ENCODE peak calls at places on chromosomes 4 and X, in five cellular contexts. One of them, this sample, is unnamed.

GRCh38 chr4:101953949-101954348 is 163.4 kb downstream of the BANK1 start:
- DNase-seq in A549: no peak
- DNase-seq in WTC11: peak; percentile 11
- DNase-seq in GM12878: no peak
- DNase-seq in K562: no peak
- DNase-seq in this sample: peak; percentile 16

GRCh38 chrX:38107028-38107427 is 100.7 kb downstream of the SYTL5 start:
- DNase-seq in A549: no peak
- DNase-seq in WTC11: no peak
- DNase-seq in GM12878: no peak
- DNase-seq in K562: no peak
- DNase-seq in this sample: peak; percentile 1

GRCh38 chrX:136907626-136908025 is 27.1 kb upstream of the RBMX start:
- DNase-seq in GM12878: no peak
- DNase-seq in A549: no peak
- DNase-seq in K562: no peak
- DNase-seq in WTC11: no peak
- DNase-seq in this sample: no peak

GRCh38 chr4:8112036-8112576 is 46.5 kb downstream of the ABLIM2 start:
- DNase-seq in K562: no peak
- DNase-seq in GM12878: no peak
- DNase-seq in WTC11: no peak
- DNase-seq in A549: no peak
- DNase-seq in this sample: no peak

GRCh38 chr4:61202638-61203495 is 2.7 kb downstream of the ADGRL3 start:
- DNase-seq in WTC11: peak; percentile 31
- DNase-seq in A549: no peak
- DNase-seq in K562: no peak
- DNase-seq in GM12878: no peak
- DNase-seq in this sample: no peak

GRCh38 chrX:14529288-14529989 is at the start of gene GLRA2:
- DNase-seq in A549: peak; percentile 1
- DNase-seq in WTC11: peak; percentile 52
- DNase-seq in GM12878: no peak
- DNase-seq in K562: no peak
- DNase-seq in this sample: peak; percentile 1

GRCh38 chrX:53768451-53769246 is 82.1 kb upstream of the HUWE1 start:
- DNase-seq in GM12878: no peak
- DNase-seq in WTC11: no peak
- DNase-seq in K562: no peak
- DNase-seq in A549: no peak
- DNase-seq in this sample: no peak

GRCh38 chr4:139736257-139736626 is 70.6 kb downstream of the MGST2 start:
- DNase-seq in K562: no peak
- DNase-seq in GM12878: no peak
- DNase-seq in WTC11: no peak
- DNase-seq in A549: no peak
- DNase-seq in this sample: no peak

GRCh38 chr4:78551420-78552351 is at the start of gene ANXA3:
- DNase-seq in K562: peak; percentile 64
- DNase-seq in WTC11: peak; percentile 80
- DNase-seq in GM12878: no peak
- DNase-seq in A549: peak; percentile 57
- DNase-seq in this sample: no peak

GRCh38 chr4:139126898-139127297 is 50.1 kb downstream of the ELF2 start:
- DNase-seq in WTC11: no peak
- DNase-seq in GM12878: no peak
- DNase-seq in K562: no peak
- DNase-seq in A549: no peak
- DNase-seq in this sample: no peak

GRCh38 chr4:141899541-141899940 is 263.2 kb downstream of the IL15 start:
- DNase-seq in WTC11: no peak
- DNase-seq in K562: no peak
- DNase-seq in GM12878: no peak
- DNase-seq in A549: no peak
- DNase-seq in this sample: no peak

GRCh38 chr4:32030406-32030805 is 1310.2 kb downstream of the PCDH7 start:
- DNase-seq in WTC11: no peak
- DNase-seq in GM12878: no peak
- DNase-seq in K562: no peak
- DNase-seq in A549: no peak
- DNase-seq in this sample: no peak

GRCh38 chrX:42290608-42291007 is 367.3 kb upstream of the CASK start:
- DNase-seq in GM12878: no peak
- DNase-seq in A549: no peak
- DNase-seq in K562: no peak
- DNase-seq in WTC11: no peak
- DNase-seq in this sample: peak; percentile 1

GRCh38 chrX:30741545-30741944 is 88.3 kb downstream of the GK start:
- DNase-seq in WTC11: no peak
- DNase-seq in GM12878: no peak
- DNase-seq in K562: no peak
- DNase-seq in A549: no peak
- DNase-seq in this sample: no peak

GRCh38 chr4:42672359-42673083 is 15.6 kb upstream of the ATP8A1 start:
- DNase-seq in A549: no peak
- DNase-seq in WTC11: no peak
- DNase-seq in GM12878: no peak
- DNase-seq in K562: no peak
- DNase-seq in this sample: no peak

GRCh38 chrX:20382518-20383291 is 116.0 kb upstream of the RPS6KA3 start:
- DNase-seq in WTC11: no peak
- DNase-seq in K562: no peak
- DNase-seq in A549: peak; percentile 41
- DNase-seq in GM12878: peak; percentile 12
- DNase-seq in this sample: peak; percentile 84

GRCh38 chr4:123819362-123820035 is 422.9 kb downstream of the SPRY1 start:
- DNase-seq in WTC11: no peak
- DNase-seq in K562: no peak
- DNase-seq in GM12878: no peak
- DNase-seq in A549: no peak
- DNase-seq in this sample: no peak

GRCh38 chr4:1873291-1873690 is 2.1 kb downstream of the NSD2 start:
- DNase-seq in WTC11: no peak
- DNase-seq in A549: no peak
- DNase-seq in K562: no peak
- DNase-seq in GM12878: no peak
- DNase-seq in this sample: no peak

GRCh38 chr4:88110826-88111225 is 47.6 kb downstream of the ABCG2 start:
- DNase-seq in WTC11: no peak
- DNase-seq in A549: no peak
- DNase-seq in K562: no peak
- DNase-seq in GM12878: no peak
- DNase-seq in this sample: peak; percentile 51

GRCh38 chrX:153649178-153649914 is 2.3 kb downstream of the DUSP9 start:
- DNase-seq in K562: peak; percentile 54
- DNase-seq in GM12878: no peak
- DNase-seq in A549: peak; percentile 69
- DNase-seq in WTC11: peak; percentile 73
- DNase-seq in this sample: peak; percentile 70

GRCh38 chr4:168882650-168883233 is 127.3 kb downstream of the CBR4 start:
- DNase-seq in GM12878: no peak
- DNase-seq in WTC11: no peak
- DNase-seq in K562: no peak
- DNase-seq in A549: no peak
- DNase-seq in this sample: peak; percentile 9

GRCh38 chrX:7233632-7234406 is 85.9 kb upstream of the PUDP start:
- DNase-seq in K562: no peak
- DNase-seq in WTC11: no peak
- DNase-seq in A549: no peak
- DNase-seq in GM12878: no peak
- DNase-seq in this sample: no peak

GRCh38 chrX:48531359-48531954 is 8.1 kb upstream of the TBC1D25 start:
- DNase-seq in A549: peak; percentile 28
- DNase-seq in K562: peak; percentile 22
- DNase-seq in WTC11: no peak
- DNase-seq in GM12878: no peak
- DNase-seq in this sample: no peak

GRCh38 chr4:108030332-108030731 is 40.6 kb downstream of the HADH start:
- DNase-seq in K562: peak; percentile 41
- DNase-seq in WTC11: peak; percentile 55
- DNase-seq in GM12878: no peak
- DNase-seq in A549: peak; percentile 8
- DNase-seq in this sample: peak; percentile 30

GRCh38 chr4:75497133-75497532 is 17.1 kb downstream of the RCHY1 start:
- DNase-seq in WTC11: no peak
- DNase-seq in K562: no peak
- DNase-seq in A549: no peak
- DNase-seq in GM12878: no peak
- DNase-seq in this sample: no peak

GRCh38 chr4:159178147-159178541 is 75.3 kb downstream of the RAPGEF2 start:
- DNase-seq in GM12878: no peak
- DNase-seq in A549: no peak
- DNase-seq in WTC11: no peak
- DNase-seq in K562: no peak
- DNase-seq in this sample: peak; percentile 35

GRCh38 chrX:47687249-47687648 is 28.3 kb upstream of the UXT start:
- DNase-seq in K562: no peak
- DNase-seq in A549: no peak
- DNase-seq in WTC11: no peak
- DNase-seq in GM12878: no peak
- DNase-seq in this sample: no peak

GRCh38 chr4:77001907-77002306 is 52.4 kb downstream of the SEPTIN11 start:
- DNase-seq in WTC11: no peak
- DNase-seq in K562: no peak
- DNase-seq in A549: no peak
- DNase-seq in GM12878: no peak
- DNase-seq in this sample: no peak

GRCh38 chr4:7206856-7207567 is 14.7 kb downstream of the SORCS2 start:
- DNase-seq in K562: peak; percentile 50
- DNase-seq in WTC11: peak; percentile 49
- DNase-seq in A549: peak; percentile 55
- DNase-seq in GM12878: no peak
- DNase-seq in this sample: no peak

GRCh38 chr4:76108467-76109181 is 34.1 kb downstream of the ART3 start:
- DNase-seq in A549: no peak
- DNase-seq in WTC11: no peak
- DNase-seq in K562: no peak
- DNase-seq in GM12878: no peak
- DNase-seq in this sample: peak; percentile 20

GRCh38 chrX:100410901-100411801 is 1.1 kb upstream of the PCDH19 start:
- DNase-seq in A549: no peak
- DNase-seq in WTC11: peak; percentile 16
- DNase-seq in GM12878: no peak
- DNase-seq in K562: no peak
- DNase-seq in this sample: no peak

GRCh38 chr4:7287918-7288280 is 95.6 kb downstream of the SORCS2 start:
- DNase-seq in GM12878: no peak
- DNase-seq in WTC11: no peak
- DNase-seq in A549: no peak
- DNase-seq in K562: no peak
- DNase-seq in this sample: no peak

GRCh38 chr4:174604198-174604597 is 81.9 kb upstream of the HPGD start:
- DNase-seq in A549: no peak
- DNase-seq in WTC11: no peak
- DNase-seq in K562: no peak
- DNase-seq in GM12878: no peak
- DNase-seq in this sample: no peak

GRCh38 chr4:145083891-145084640 is 13.9 kb downstream of the ANAPC10 start:
- DNase-seq in A549: no peak
- DNase-seq in K562: no peak
- DNase-seq in WTC11: no peak
- DNase-seq in GM12878: no peak
- DNase-seq in this sample: peak; percentile 10

GRCh38 chr4:16731776-16732380 is 166.6 kb downstream of the LDB2 start:
- DNase-seq in GM12878: no peak
- DNase-seq in WTC11: no peak
- DNase-seq in K562: no peak
- DNase-seq in A549: no peak
- DNase-seq in this sample: no peak

GRCh38 chr4:124337874-124338273 is 374.7 kb downstream of the ANKRD50 start:
- DNase-seq in WTC11: no peak
- DNase-seq in GM12878: no peak
- DNase-seq in A549: no peak
- DNase-seq in K562: no peak
- DNase-seq in this sample: no peak

GRCh38 chr4:156638925-156639605 is 332.5 kb downstream of the PDGFC start:
- DNase-seq in A549: no peak
- DNase-seq in K562: no peak
- DNase-seq in WTC11: no peak
- DNase-seq in GM12878: no peak
- DNase-seq in this sample: no peak
- TF ChIP-seq ESRRA in A549: no peak
- TF ChIP-seq ESRRA in K562: no peak
- TF ChIP-seq ESRRA in WTC11: no peak
- TF ChIP-seq ESRRA in GM12878: no peak
- TF ChIP-seq ESRRA in this sample: no peak

DNA sequence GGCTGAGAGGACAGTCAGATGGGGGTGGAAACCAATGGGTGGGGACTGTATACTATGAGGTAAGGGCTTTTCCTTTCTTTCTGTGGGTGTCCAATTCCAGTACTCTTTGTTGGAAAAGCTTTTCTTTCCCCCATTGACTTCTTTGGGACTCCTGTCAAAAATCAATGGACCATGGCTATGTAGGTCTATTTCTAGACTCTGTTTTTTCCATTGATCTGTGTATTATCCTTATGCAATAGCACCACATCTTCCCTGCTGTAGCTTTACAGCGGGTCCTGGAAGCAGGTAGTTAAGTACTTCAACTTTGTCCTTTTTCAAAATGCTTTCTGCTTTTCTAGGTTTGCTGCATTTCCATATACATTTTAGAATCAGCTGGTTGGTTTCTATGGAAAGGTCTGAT is 11.8 kb upstream of the CPLX1 start:
- DNase-seq in K562: no peak
- DNase-seq in WTC11: no peak
- DNase-seq in A549: no peak
- DNase-seq in GM12878: no peak
- DNase-seq in this sample: no peak
- TF ChIP-seq ESRRA in K562: no peak
- TF ChIP-seq ESRRA in WTC11: no peak
- TF ChIP-seq ESRRA in A549: no peak
- TF ChIP-seq ESRRA in GM12878: no peak
- TF ChIP-seq ESRRA in this sample: no peak

GRCh38 chrX:1472975-1473374 is 20.3 kb upstream of the ASMTL start:
- DNase-seq in GM12878: no peak
- DNase-seq in A549: no peak
- DNase-seq in K562: no peak
- DNase-seq in WTC11: no peak
- DNase-seq in this sample: no peak
- TF ChIP-seq ESRRA in GM12878: no peak
- TF ChIP-seq ESRRA in A549: no peak
- TF ChIP-seq ESRRA in K562: no peak
- TF ChIP-seq ESRRA in WTC11: no peak
- TF ChIP-seq ESRRA in this sample: no peak

GRCh38 chrX:148755111-148755510 is 254.7 kb downstream of the AFF2 start:
- DNase-seq in GM12878: no peak
- DNase-seq in A549: no peak
- DNase-seq in K562: no peak
- DNase-seq in WTC11: no peak
- DNase-seq in this sample: no peak
- TF ChIP-seq ESRRA in GM12878: no peak
- TF ChIP-seq ESRRA in A549: no peak
- TF ChIP-seq ESRRA in K562: no peak
- TF ChIP-seq ESRRA in WTC11: no peak
- TF ChIP-seq ESRRA in this sample: no peak